ENCODE peak calls at places on chromosome 2, in six cellular contexts. D is GM23248, C is IMR-90, I is GM23338, A is MM.1S, X is fibroblast of lung. B is an unnamed sample.

GRCh38 chr2:10821291-10821690 is 8.7 kb upstream of the PDIA6 start:
- DNase-seq in D (no peak), C (no peak), I (no peak), A (no peak), X (no peak), B (no peak)

GRCh38 chr2:98818164-98818563 is 87.2 kb upstream of the MGAT4A start:
- DNase-seq in D (no peak), C (no peak), I (no peak), A (no peak), X (no peak), B (no peak)

GRCh38 chr2:86000131-86000937 is 105.4 kb downstream of the POLR1A start:
- DNase-seq in D (peak), C (no peak), I (no peak), A (no peak), X (no peak), B (no peak)

GRCh38 chr2:97774425-97774824 is 61.0 kb downstream of the ZAP70 start:
- DNase-seq in D (peak), C (no peak), I (peak), A (no peak), X (no peak), B (peak)

GRCh38 chr2:203626952-203627681 is 79.3 kb upstream of the CD28 start:
- DNase-seq in D (peak), C (peak), I (no peak), A (no peak), X (peak), B (no peak)

GRCh38 chr2:20633794-20634259 is 17.1 kb downstream of the HS1BP3 start:
- DNase-seq in D (no peak), C (no peak), I (peak), A (peak), X (no peak), B (no peak)

GRCh38 chr2:158395166-158395565 is 61.4 kb downstream of the CCDC148 start:
- DNase-seq in D (peak), C (no peak), I (no peak), A (no peak), X (no peak), B (no peak)

GRCh38 chr2:117128471-117128870 is 686.0 kb upstream of the DDX18 start:
- DNase-seq in D (no peak), C (no peak), I (no peak), A (no peak), X (no peak), B (no peak)

GRCh38 chr2:157744571-157745076 is 116.0 kb upstream of the ACVR1C start:
- DNase-seq in D (no peak), C (no peak), I (no peak), A (no peak), X (no peak), B (no peak)

GRCh38 chr2:191230174-191230573 is 15.0 kb upstream of the MYO1B start:
- DNase-seq in D (peak), C (peak), I (no peak), A (no peak), X (peak), B (no peak)

GRCh38 chr2:57936216-57936615 is 110.4 kb upstream of the VRK2 start:
- DNase-seq in D (peak), C (peak), I (no peak), A (no peak), X (peak), B (no peak)

GRCh38 chr2:212611026-212611425 is 72.4 kb upstream of the ERBB4 start:
- DNase-seq in D (no peak), C (no peak), I (no peak), A (no peak), X (no peak), B (no peak)

GRCh38 chr2:138602166-138602460 is 100.5 kb downstream of the SPOPL start:
- DNase-seq in D (no peak), C (no peak), I (peak), A (no peak), X (no peak), B (no peak)

GRCh38 chr2:148965596-148966431 is 72.7 kb upstream of the LYPD6B start:
- DNase-seq in D (no peak), C (no peak), I (no peak), A (no peak), X (no peak), B (peak)

GRCh38 chr2:105881286-105882136 is 136.8 kb downstream of the NCK2 start:
- DNase-seq in D (no peak), C (no peak), I (no peak), A (no peak), X (no peak), B (no peak)

GRCh38 chr2:76867854-76868253 is 654.3 kb downstream of the LRRTM4 start:
- DNase-seq in D (peak), C (peak), I (no peak), A (no peak), X (peak), B (no peak)

GRCh38 chr2:12169060-12169406 is 422.6 kb downstream of the LPIN1 start:
- DNase-seq in D (peak), C (peak), I (no peak), A (no peak), X (peak), B (no peak)

GRCh38 chr2:127640082-127641072 is 5.6 kb upstream of the GPR17 start:
- DNase-seq in D (peak), C (no peak), I (peak), A (no peak), X (no peak), B (peak)
- H2AFZ ChIP-seq in D (no peak), C (peak), I (no peak), A (no peak), X (no peak), B (peak)

GRCh38 chr2:24866946-24867345 is 53.1 kb downstream of the ADCY3 start:
- DNase-seq in D (no peak), C (no peak), I (no peak), A (no peak), X (no peak), B (no peak)
- H2AFZ ChIP-seq in D (no peak), C (no peak), I (no peak), A (no peak), X (no peak), B (no peak)

GRCh38 chr2:182824056-182824758 is 42.2 kb downstream of the FRZB start:
- DNase-seq in D (no peak), C (no peak), I (no peak), A (no peak), X (no peak), B (no peak)

GRCh38 chr2:182827182-182827879 is 39.1 kb downstream of the FRZB start:
- DNase-seq in D (no peak), C (peak), I (no peak), A (no peak), X (peak), B (no peak)

GRCh38 chr2:182822733-182823132 is 43.7 kb downstream of the FRZB start:
- DNase-seq in D (no peak), C (no peak), I (no peak), A (no peak), X (no peak), B (no peak)

GRCh38 chr2:182824759-182825143 is 41.7 kb downstream of the FRZB start:
- DNase-seq in D (no peak), C (no peak), I (peak), A (no peak), X (no peak), B (no peak)

GRCh38 chr2:182826051-182826450 is 40.4 kb downstream of the FRZB start:
- DNase-seq in D (no peak), C (no peak), I (no peak), A (no peak), X (no peak), B (no peak)
- H2AFZ ChIP-seq in D (no peak), C (no peak), I (no peak), A (no peak), X (no peak), B (peak)

GRCh38 chr2:78940998-78941397 is 84.5 kb upstream of the REG3G start:
- DNase-seq in D (no peak), C (no peak), I (no peak), A (no peak), X (no peak), B (no peak)
- H2AFZ ChIP-seq in D (no peak), C (no peak), I (peak), A (no peak), X (no peak), B (no peak)

GRCh38 chr2:182586426-182586825 is 129.6 kb upstream of the DNAJC10 start:
- DNase-seq in D (no peak), C (no peak), I (no peak), A (peak), X (no peak), B (no peak)
- H2AFZ ChIP-seq in D (no peak), C (no peak), I (no peak), A (no peak), X (no peak), B (no peak)

GRCh38 chr2:3488768-3489448 is 30.4 kb downstream of the ADI1 start:
- DNase-seq in D (no peak), C (no peak), I (peak), A (no peak), X (no peak), B (peak)
- H2AFZ ChIP-seq in D (no peak), C (no peak), I (no peak), A (no peak), X (no peak), B (no peak)

GRCh38 chr2:66495788-66496640 is 61.1 kb downstream of the MEIS1 start:
- DNase-seq in D (peak), C (peak), I (peak), A (no peak), X (peak), B (no peak)
- H2AFZ ChIP-seq in D (peak), C (peak), I (no peak), A (no peak), X (no peak), B (no peak)

GRCh38 chr2:188114014-188114413 is 177.7 kb upstream of the GULP1 start:
- DNase-seq in D (peak), C (peak), I (no peak), A (no peak), X (peak), B (no peak)
- H2AFZ ChIP-seq in D (peak), C (no peak), I (peak), A (no peak), X (peak), B (no peak)

GRCh38 chr2:37573406-37573805 is 98.0 kb downstream of the CDC42EP3 start:
- DNase-seq in D (peak), C (peak), I (no peak), A (no peak), X (peak), B (no peak)

GRCh38 chr2:37571571-37572136 is 99.8 kb downstream of the CDC42EP3 start:
- DNase-seq in D (no peak), C (no peak), I (no peak), A (no peak), X (no peak), B (no peak)

GRCh38 chr2:37576831-37577230 is 94.6 kb downstream of the CDC42EP3 start:
- DNase-seq in D (peak), C (peak), I (no peak), A (no peak), X (no peak), B (no peak)

GRCh38 chr2:37575780-37576179 is 95.7 kb downstream of the CDC42EP3 start:
- DNase-seq in D (no peak), C (no peak), I (no peak), A (no peak), X (no peak), B (no peak)

GRCh38 chr2:37573818-37574388 is 97.5 kb downstream of the CDC42EP3 start:
- DNase-seq in D (no peak), C (peak), I (no peak), A (peak), X (peak), B (no peak)
- H2AFZ ChIP-seq in D (no peak), C (no peak), I (no peak), A (peak), X (no peak), B (no peak)

DNA sequence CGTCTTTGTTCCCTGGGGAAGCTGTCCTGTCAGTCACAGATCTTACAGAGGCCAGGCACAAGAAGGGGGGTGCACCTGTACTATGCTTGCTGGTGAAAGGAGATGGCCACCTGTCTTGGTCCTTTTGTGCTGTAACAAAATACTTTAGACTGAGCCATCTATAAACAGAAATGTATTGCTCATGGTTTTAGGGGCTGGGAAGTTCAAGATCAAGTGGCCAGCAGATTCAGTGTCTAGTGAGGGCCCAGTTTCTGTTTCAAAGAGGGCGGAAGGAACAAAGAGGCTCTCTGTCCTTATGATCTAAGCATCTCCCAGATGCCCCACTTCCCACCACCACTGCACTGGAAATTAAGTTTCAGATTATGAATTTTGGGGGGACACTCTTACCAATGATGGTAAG is 35.5 kb upstream of the RPL37A start:
- DNase-seq in D (no peak), C (peak), I (no peak), A (no peak), X (no peak), B (no peak)
- H2AFZ ChIP-seq in D (no peak), C (no peak), I (no peak), A (no peak), X (no peak), B (no peak)